ENCODE peak calls at places on chromosomes 12 and 14, in four cellular contexts. One of them, this sample, is unnamed.

GRCh38 chr14:67541448-67542387 is 8.6 kb downstream of the PLEKHH1 start:
- DNase-seq in activated T-cell treated with anti-CD3 and anti-CD28 coated beads for 24 hours: no peak
- DNase-seq in AML-193: no peak
- DNase-seq in activated T-helper 1 cell treated with anti-CD3 and anti-CD28 coated beads, Interleukin-12 subunit alpha, Interleukin-12 subunit beta, Interleukin-2, Interleukin-4 antibody, amounts not matched to agents 30 ng/mL and 10 ng/mL and 1 ng/mL, durations not matched to agents 14 hours and 24 hours and 36 hours: no peak
- DNase-seq in this sample: no peak

GRCh38 chr14:66495214-66496098 is 9.3 kb downstream of the CCDC196 start:
- DNase-seq in activated T-helper 1 cell treated with anti-CD3 and anti-CD28 coated beads, Interleukin-12 subunit alpha, Interleukin-12 subunit beta, Interleukin-2, Interleukin-4 antibody, amounts not matched to agents 30 ng/mL and 10 ng/mL and 1 ng/mL, durations not matched to agents 14 hours and 24 hours and 36 hours: peak; percentile 12
- DNase-seq in activated T-cell treated with anti-CD3 and anti-CD28 coated beads for 24 hours: no peak
- DNase-seq in AML-193: peak; percentile 54
- DNase-seq in this sample: no peak

GRCh38 chr12:62922539-62922938 is 12.4 kb downstream of the PPM1H start:
- DNase-seq in activated T-helper 1 cell treated with anti-CD3 and anti-CD28 coated beads, Interleukin-12 subunit alpha, Interleukin-12 subunit beta, Interleukin-2, Interleukin-4 antibody, amounts not matched to agents 30 ng/mL and 10 ng/mL and 1 ng/mL, durations not matched to agents 14 hours and 24 hours and 36 hours: no peak
- DNase-seq in activated T-cell treated with anti-CD3 and anti-CD28 coated beads for 24 hours: no peak
- DNase-seq in AML-193: no peak
- DNase-seq in this sample: no peak

GRCh38 chr12:64571346-64571745 is 38.9 kb upstream of the RASSF3 start:
- DNase-seq in activated T-cell treated with anti-CD3 and anti-CD28 coated beads for 24 hours: no peak
- DNase-seq in AML-193: no peak
- DNase-seq in activated T-helper 1 cell treated with anti-CD3 and anti-CD28 coated beads, Interleukin-12 subunit alpha, Interleukin-12 subunit beta, Interleukin-2, Interleukin-4 antibody, amounts not matched to agents 30 ng/mL and 10 ng/mL and 1 ng/mL, durations not matched to agents 14 hours and 24 hours and 36 hours: no peak
- DNase-seq in this sample: no peak

GRCh38 chr12:16325426-16325825 is 22.0 kb upstream of the MGST1 start:
- DNase-seq in AML-193: no peak
- DNase-seq in activated T-helper 1 cell treated with anti-CD3 and anti-CD28 coated beads, Interleukin-12 subunit alpha, Interleukin-12 subunit beta, Interleukin-2, Interleukin-4 antibody, amounts not matched to agents 30 ng/mL and 10 ng/mL and 1 ng/mL, durations not matched to agents 14 hours and 24 hours and 36 hours: no peak
- DNase-seq in activated T-cell treated with anti-CD3 and anti-CD28 coated beads for 24 hours: no peak
- DNase-seq in this sample: no peak

GRCh38 chr12:10771132-10771733 is 31.2 kb downstream of the TAS2R7 start:
- DNase-seq in activated T-helper 1 cell treated with anti-CD3 and anti-CD28 coated beads, Interleukin-12 subunit alpha, Interleukin-12 subunit beta, Interleukin-2, Interleukin-4 antibody, amounts not matched to agents 30 ng/mL and 10 ng/mL and 1 ng/mL, durations not matched to agents 14 hours and 24 hours and 36 hours: no peak
- DNase-seq in activated T-cell treated with anti-CD3 and anti-CD28 coated beads for 24 hours: no peak
- DNase-seq in AML-193: peak; percentile 26
- DNase-seq in this sample: no peak

GRCh38 chr12:27802511-27802910 is 22.5 kb upstream of the MANSC4 start:
- DNase-seq in activated T-helper 1 cell treated with anti-CD3 and anti-CD28 coated beads, Interleukin-12 subunit alpha, Interleukin-12 subunit beta, Interleukin-2, Interleukin-4 antibody, amounts not matched to agents 30 ng/mL and 10 ng/mL and 1 ng/mL, durations not matched to agents 14 hours and 24 hours and 36 hours: no peak
- DNase-seq in activated T-cell treated with anti-CD3 and anti-CD28 coated beads for 24 hours: no peak
- DNase-seq in AML-193: no peak
- DNase-seq in this sample: no peak

GRCh38 chr12:104435765-104436164 is 21.0 kb upstream of the CHST11 start:
- DNase-seq in activated T-helper 1 cell treated with anti-CD3 and anti-CD28 coated beads, Interleukin-12 subunit alpha, Interleukin-12 subunit beta, Interleukin-2, Interleukin-4 antibody, amounts not matched to agents 30 ng/mL and 10 ng/mL and 1 ng/mL, durations not matched to agents 14 hours and 24 hours and 36 hours: no peak
- DNase-seq in activated T-cell treated with anti-CD3 and anti-CD28 coated beads for 24 hours: no peak
- DNase-seq in AML-193: no peak
- DNase-seq in this sample: no peak

GRCh38 chr12:104704224-104704623 is 247.5 kb downstream of the CHST11 start:
- DNase-seq in activated T-cell treated with anti-CD3 and anti-CD28 coated beads for 24 hours: no peak
- DNase-seq in AML-193: no peak
- DNase-seq in activated T-helper 1 cell treated with anti-CD3 and anti-CD28 coated beads, Interleukin-12 subunit alpha, Interleukin-12 subunit beta, Interleukin-2, Interleukin-4 antibody, amounts not matched to agents 30 ng/mL and 10 ng/mL and 1 ng/mL, durations not matched to agents 14 hours and 24 hours and 36 hours: no peak
- DNase-seq in this sample: no peak

GRCh38 chr12:19760611-19761010 is 321.3 kb downstream of the AEBP2 start:
- DNase-seq in activated T-helper 1 cell treated with anti-CD3 and anti-CD28 coated beads, Interleukin-12 subunit alpha, Interleukin-12 subunit beta, Interleukin-2, Interleukin-4 antibody, amounts not matched to agents 30 ng/mL and 10 ng/mL and 1 ng/mL, durations not matched to agents 14 hours and 24 hours and 36 hours: no peak
- DNase-seq in AML-193: no peak
- DNase-seq in activated T-cell treated with anti-CD3 and anti-CD28 coated beads for 24 hours: no peak
- DNase-seq in this sample: no peak

GRCh38 chr12:103912069-103912468 is 18.1 kb upstream of the HSP90B1 start:
- DNase-seq in activated T-helper 1 cell treated with anti-CD3 and anti-CD28 coated beads, Interleukin-12 subunit alpha, Interleukin-12 subunit beta, Interleukin-2, Interleukin-4 antibody, amounts not matched to agents 30 ng/mL and 10 ng/mL and 1 ng/mL, durations not matched to agents 14 hours and 24 hours and 36 hours: no peak
- DNase-seq in activated T-cell treated with anti-CD3 and anti-CD28 coated beads for 24 hours: no peak
- DNase-seq in AML-193: no peak
- DNase-seq in this sample: no peak

GRCh38 chr12:131102493-131102931 is 148.8 kb downstream of the ADGRD1 start:
- DNase-seq in activated T-cell treated with anti-CD3 and anti-CD28 coated beads for 24 hours: no peak
- DNase-seq in activated T-helper 1 cell treated with anti-CD3 and anti-CD28 coated beads, Interleukin-12 subunit alpha, Interleukin-12 subunit beta, Interleukin-2, Interleukin-4 antibody, amounts not matched to agents 30 ng/mL and 10 ng/mL and 1 ng/mL, durations not matched to agents 14 hours and 24 hours and 36 hours: no peak
- DNase-seq in AML-193: no peak
- DNase-seq in this sample: peak; percentile 34

GRCh38 chr12:123712780-123713319 is 697 bp downstream of the ATP6V0A2 start:
- DNase-seq in AML-193: no peak
- DNase-seq in activated T-helper 1 cell treated with anti-CD3 and anti-CD28 coated beads, Interleukin-12 subunit alpha, Interleukin-12 subunit beta, Interleukin-2, Interleukin-4 antibody, amounts not matched to agents 30 ng/mL and 10 ng/mL and 1 ng/mL, durations not matched to agents 14 hours and 24 hours and 36 hours: no peak
- DNase-seq in activated T-cell treated with anti-CD3 and anti-CD28 coated beads for 24 hours: no peak
- DNase-seq in this sample: no peak

GRCh38 chr12:13234045-13234641 is 37.6 kb downstream of the EMP1 start:
- DNase-seq in AML-193: peak; percentile 44
- DNase-seq in activated T-helper 1 cell treated with anti-CD3 and anti-CD28 coated beads, Interleukin-12 subunit alpha, Interleukin-12 subunit beta, Interleukin-2, Interleukin-4 antibody, amounts not matched to agents 30 ng/mL and 10 ng/mL and 1 ng/mL, durations not matched to agents 14 hours and 24 hours and 36 hours: no peak
- DNase-seq in activated T-cell treated with anti-CD3 and anti-CD28 coated beads for 24 hours: peak; percentile 15
- DNase-seq in this sample: no peak

This sample was measured in lower lobe of right lung.